ENCODE peak calls at places on chromosomes 6 and 20, in eight cellular contexts. H is fibroblast of pulmonary artery; Y is CD14-positive monocyte; X is mesendoderm; D is activated effector memory CD4-positive, alpha-beta T cell treated with Interleukin-2 at 50 U/mL for 16 hours; M is SK-N-SH; Z is NCI-H1092 treated with DMSO at 0.1 percent for 48 hours; P is T-helper 1 cell. A is an unnamed sample.

GRCh38 chr6:52154381-52154780 is 31.8 kb upstream of the IL17A start:
- DNase-seq in H (no peak), Y (no peak), P (no peak), M (no peak), X (no peak), D (no peak), Z (no peak), A (no peak)

GRCh38 chr6:158622545-158623190 is 21.9 kb downstream of the DYNLT1 start:
- DNase-seq in P (no peak), Z (no peak), M (no peak), Y (no peak), D (no peak), H (no peak), X (no peak), A (no peak)

GRCh38 chr6:31940256-31940664 is 5.6 kb upstream of the CFB start:
- DNase-seq in Y (no peak), X (peak; percentile 27), D (no peak), P (no peak), Z (no peak), H (peak; percentile 22), M (no peak), A (peak; percentile 34)

GRCh38 chr6:90369024-90369519 is 72.4 kb upstream of the BACH2 start:
- DNase-seq in D (no peak), M (no peak), Y (no peak), X (peak; percentile 98), Z (no peak), P (no peak), H (peak; percentile 100), A (no peak)

GRCh38 chr6:168319279-168320051 is at the start of gene DACT2:
- DNase-seq in Y (no peak), D (no peak), X (no peak), H (peak; percentile 4), P (no peak), Z (peak; percentile 61), M (peak; percentile 82), A (no peak)

GRCh38 chr6:119533603-119534279 is 184.2 kb upstream of the MAN1A1 start:
- DNase-seq in M (no peak), D (no peak), X (no peak), H (peak; percentile 25), Y (no peak), Z (no peak), P (no peak), A (no peak)

GRCh38 chr6:17931227-17931626 is 56.2 kb downstream of the KIF13A start:
- DNase-seq in P (no peak), Y (no peak), Z (no peak), D (no peak), H (no peak), M (no peak), X (no peak), A (no peak)

GRCh38 chr6:37893262-37893661 is 73.7 kb downstream of the ZFAND3 start:
- DNase-seq in P (no peak), D (no peak), X (no peak), M (no peak), Y (no peak), Z (no peak), H (no peak), A (no peak)

GRCh38 chr20:47992021-47992467 is 206.8 kb upstream of the SULF2 start:
- DNase-seq in D (no peak), X (peak; percentile 68), M (no peak), P (no peak), H (no peak), Y (no peak), Z (peak; percentile 34), A (no peak)

GRCh38 chr20:32440069-32440757 is 82.1 kb downstream of the ASXL1 start:
- DNase-seq in Z (no peak), X (no peak), M (no peak), H (no peak), Y (no peak), P (no peak), D (no peak), A (no peak)

GRCh38 chr6:140979642-140980091 is 1153.1 kb upstream of the GJE1 start:
- DNase-seq in Z (no peak), D (no peak), M (no peak), X (peak; percentile 3), H (peak; percentile 98), P (no peak), Y (no peak), A (no peak)

GRCh38 chr20:61762208-61762710 is 303.4 kb downstream of the TAF4 start:
- DNase-seq in P (no peak), X (no peak), Z (no peak), H (no peak), M (no peak), D (no peak), Y (no peak), A (no peak)

GRCh38 chr6:139376604-139377218 is 2.3 kb upstream of the CITED2 start:
- DNase-seq in H (peak; percentile 75), D (no peak), Z (no peak), X (peak; percentile 72), P (no peak), M (no peak), Y (no peak), A (no peak)

GRCh38 chr20:432208-432607 is 24.1 kb downstream of the RBCK1 start:
- DNase-seq in P (no peak), Y (no peak), X (no peak), M (no peak), D (no peak), H (no peak), Z (no peak), A (no peak)

GRCh38 chr20:3847419-3847940 is 846 bp downstream of the MAVS start:
- DNase-seq in Z (no peak), H (peak; percentile 14), D (no peak), Y (no peak), M (no peak), P (no peak), X (no peak), A (no peak)

GRCh38 chr6:53432318-53433161 is 83.8 kb upstream of the ELOVL5 start:
- DNase-seq in H (peak; percentile 88), X (no peak), Y (peak; percentile 60), P (no peak), M (no peak), D (no peak), Z (peak; percentile 38), A (no peak)

GRCh38 chr6:134810402-134810801 is 139.5 kb downstream of the ALDH8A1 start:
- DNase-seq in H (no peak), X (no peak), D (no peak), M (no peak), Z (no peak), Y (no peak), P (no peak), A (no peak)

GRCh38 chr6:20965915-20966314 is 431.7 kb downstream of the CDKAL1 start:
- DNase-seq in Z (no peak), P (no peak), H (no peak), M (no peak), D (no peak), X (no peak), Y (no peak), A (no peak)

GRCh38 chr6:135576055-135576454 is 78.5 kb upstream of the AHI1 start:
- DNase-seq in M (no peak), P (no peak), Z (peak; percentile 74), H (peak; percentile 49), Y (no peak), X (no peak), D (no peak), A (no peak)

GRCh38 chr6:16438677-16439615 is 200.6 kb downstream of the GMPR start:
- DNase-seq in P (no peak), Z (no peak), X (peak; percentile 54), Y (no peak), H (peak; percentile 65), M (no peak), D (no peak), A (no peak)

GRCh38 chr6:34317172-34317477 is 68.3 kb upstream of the SMIM29 start:
- DNase-seq in M (no peak), P (no peak), X (no peak), D (no peak), Y (no peak), Z (no peak), H (no peak), A (no peak)

GRCh38 chr6:42746452-42747400 is 823 bp upstream of the TBCC start:
- DNase-seq in Y (peak; percentile 64), M (peak; percentile 95), P (peak; percentile 57), X (peak; percentile 98), Z (peak; percentile 94), D (peak; percentile 81), H (peak; percentile 94), A (peak; percentile 97)

GRCh38 chr6:41644297-41644879 is 6.1 kb downstream of the MDFI start:
- DNase-seq in Z (no peak), M (no peak), P (no peak), H (no peak), Y (no peak), D (no peak), X (peak; percentile 67), A (no peak)

GRCh38 chr6:148874698-148875293 is 128.0 kb downstream of the UST start:
- DNase-seq in H (peak; percentile 50), Y (no peak), X (peak; percentile 76), P (no peak), D (no peak), Z (peak; percentile 73), M (no peak), A (no peak)